ENCODE peak calls at places on chromosomes 7 and 10, in seven cellular contexts. A is IMR-90; I is lower lobe of right lung; B is Panc1; J is HCT116; T is CD8-positive, alpha-beta memory T cell; G is tibial nerve. D is an unnamed sample. For H3K4me1, the result is how much of the 10 kb centered on the place peaks cover.

GRCh38 chr7:85172530-85172941 is 14.3 kb downstream of the SEMA3D start:
- DNase-seq in J (no peak), I (no peak), G (no peak), B (no peak), T (no peak), A (peak), D (no peak)

GRCh38 chr10:28532223-28532508 is 752 bp upstream of the WAC start:
- DNase-seq in G (peak), J (no peak), A (no peak), T (no peak), B (no peak), I (no peak), D (peak)

GRCh38 chr10:15262036-15262713 is 93.7 kb upstream of the NMT2 start:
- DNase-seq in I (no peak), B (no peak), A (peak), J (no peak), T (no peak), G (no peak), D (no peak)

GRCh38 chr10:64036996-64037666 is 515.9 kb downstream of the REEP3 start:
- DNase-seq in J (no peak), I (no peak), B (no peak), G (no peak), T (no peak), A (no peak), D (no peak)

GRCh38 chr10:101027281-101027680 is 3.6 kb downstream of the PDZD7 start:
- DNase-seq in B (no peak), J (no peak), I (no peak), A (no peak), G (no peak), T (no peak), D (no peak)

GRCh38 chr10:31804416-31804815 is 124.2 kb downstream of the ARHGAP12 start:
- DNase-seq in B (no peak), I (no peak), J (no peak), A (no peak), T (no peak), G (no peak), D (no peak)

GRCh38 chr7:87369216-87369615 is 23.8 kb downstream of the CROT start:
- DNase-seq in A (no peak), B (no peak), J (no peak), G (no peak), T (peak), I (no peak), D (peak)

GRCh38 chr7:45888185-45888992 is at the start of gene IGFBP1:
- DNase-seq in G (no peak), I (no peak), A (peak), J (no peak), T (no peak), B (no peak), D (no peak)

GRCh38 chr7:9978111-9979064 is 995.3 kb upstream of the PHF14 start:
- DNase-seq in G (no peak), I (no peak), J (no peak), B (no peak), T (no peak), A (no peak), D (no peak)

GRCh38 chr10:96509017-96509641 is 4.6 kb downstream of the TLL2 start:
- DNase-seq in G (no peak), I (no peak), B (no peak), J (no peak), A (peak), T (no peak), D (no peak)

GRCh38 chr7:150945171-150945852 is 32.8 kb downstream of the KCNH2 start:
- DNase-seq in J (no peak), I (peak), A (no peak), T (no peak), G (peak), B (no peak), D (no peak)

GRCh38 chr10:43199684-43200537 is 61.7 kb downstream of the CSGALNACT2 start:
- DNase-seq in I (peak), T (no peak), G (no peak), B (no peak), J (no peak), A (no peak), D (no peak)

GRCh38 chr7:50724526-50725520 is 57.9 kb downstream of the GRB10 start:
- DNase-seq in J (no peak), I (no peak), B (no peak), T (no peak), G (no peak), A (no peak), D (no peak)

GRCh38 chr10:118730699-118731456 is 23.9 kb downstream of the CACUL1 start:
- DNase-seq in G (no peak), I (no peak), J (no peak), B (no peak), T (no peak), A (no peak), D (no peak)

GRCh38 chr7:79927116-79927515 is 207.5 kb upstream of the GNAI1 start:
- DNase-seq in A (peak), B (no peak), I (no peak), G (no peak), T (no peak), J (no peak), D (no peak)
- H3K4me3 ChIP-seq in A (no peak), B (no peak), I (no peak), G (no peak), T (no peak), J (no peak), D (no peak)

GRCh38 chr10:25573281-25573680 is 360.7 kb upstream of the MYO3A start:
- DNase-seq in J (no peak), A (no peak), I (no peak), G (no peak), T (no peak), B (no peak), D (no peak)
- H3K4me1 ChIP-seq in J (under half), A (under half), I (under half), G (under half), T (under half), B (under half), D (under half)

GRCh38 chr10:109987413-109987812 is 20.4 kb upstream of the ADD3 start:
- DNase-seq in A (peak), J (no peak), B (no peak), T (no peak), G (no peak), I (no peak), D (no peak)
- H3K27ac ChIP-seq in A (no peak), J (no peak), B (no peak), T (no peak), G (no peak), I (no peak), D (no peak)

DNA sequence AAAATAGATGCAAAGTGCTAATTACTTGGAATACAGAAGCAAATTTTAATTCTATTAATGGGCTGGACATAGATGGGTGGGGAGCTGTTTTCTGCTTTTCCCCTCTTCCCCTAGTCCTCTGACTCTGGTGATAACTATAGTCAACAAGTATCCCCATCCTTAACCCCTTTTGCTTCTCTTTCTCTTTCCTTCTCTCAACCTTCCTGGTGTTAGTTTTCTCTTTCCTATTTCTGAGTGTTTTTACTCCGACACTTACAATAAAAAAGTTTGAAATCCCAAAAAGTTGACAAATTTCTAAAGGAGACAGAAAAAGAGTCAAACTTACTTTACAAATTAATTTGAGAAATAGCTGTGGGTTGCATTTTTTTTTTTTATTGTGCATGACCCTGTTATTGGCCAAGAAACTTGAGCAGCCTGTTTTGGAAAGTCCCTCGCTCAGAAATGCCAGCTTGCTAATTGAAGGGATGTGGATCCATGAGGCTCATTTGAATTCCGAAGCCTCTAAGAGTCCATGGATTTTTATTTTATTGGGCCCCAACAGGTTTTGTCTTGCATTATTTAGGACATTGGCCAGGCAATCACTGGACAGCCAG is 2.4 kb downstream of the FAS start:
- DNase-seq in J (no peak), B (no peak), G (no peak), A (peak), I (no peak), T (no peak), D (no peak)
- H3K4me3 ChIP-seq in J (no peak), B (peak), G (peak), A (peak), I (peak), T (peak), D (peak)

GRCh38 chr7:136728945-136729344 is 139.5 kb upstream of the CHRM2 start:
- DNase-seq in B (no peak), J (no peak), T (no peak), G (no peak), I (no peak), A (no peak), D (no peak)

GRCh38 chr7:136726460-136726859 is 142.0 kb upstream of the CHRM2 start:
- DNase-seq in B (no peak), T (no peak), J (no peak), I (no peak), G (no peak), A (no peak), D (no peak)
- H3K4me1 ChIP-seq in B (under half), T (under half), J (under half), I (under half), G (under half), A (under half), D (under half)

D was measured in CD4-positive, CD25-positive, alpha-beta regulatory T cell.